ENCODE peak calls at places on chromosomes 12 and 14, in five cellular contexts. One of them, this sample, is unnamed.

GRCh38 chr12:96986883-96987523 is 79.9 kb downstream of the NEDD1 start:
- DNase-seq in stimulated activated CD8-positive, alpha-beta memory T cell treated with anti-CD3 and anti-CD28 coated beads, Interleukin-4, amount 100 ng/mL, for 1 hour: no peak
- DNase-seq in neural progenitor cell: peak; percentile 74
- DNase-seq in NCI-H2227 treated with DMSO at 0.1 percent for 48 hours: peak; percentile 61
- DNase-seq in CD8-positive, alpha-beta memory T cell: no peak
- DNase-seq in this sample: no peak

GRCh38 chr12:116150452-116150851 is 127.0 kb downstream of the MED13L start:
- DNase-seq in stimulated activated CD8-positive, alpha-beta memory T cell treated with anti-CD3 and anti-CD28 coated beads, Interleukin-4, amount 100 ng/mL, for 1 hour: no peak
- DNase-seq in neural progenitor cell: no peak
- DNase-seq in NCI-H2227 treated with DMSO at 0.1 percent for 48 hours: no peak
- DNase-seq in CD8-positive, alpha-beta memory T cell: no peak
- DNase-seq in this sample: no peak

GRCh38 chr12:27818421-27818918 is 38.4 kb upstream of the MANSC4 start:
- DNase-seq in CD8-positive, alpha-beta memory T cell: no peak
- DNase-seq in stimulated activated CD8-positive, alpha-beta memory T cell treated with anti-CD3 and anti-CD28 coated beads, Interleukin-4, amount 100 ng/mL, for 1 hour: no peak
- DNase-seq in NCI-H2227 treated with DMSO at 0.1 percent for 48 hours: no peak
- DNase-seq in neural progenitor cell: no peak
- DNase-seq in this sample: no peak

GRCh38 chr14:102138535-102138934 is 1.2 kb upstream of the WDR20 start:
- DNase-seq in stimulated activated CD8-positive, alpha-beta memory T cell treated with anti-CD3 and anti-CD28 coated beads, Interleukin-4, amount 100 ng/mL, for 1 hour: no peak
- DNase-seq in CD8-positive, alpha-beta memory T cell: no peak
- DNase-seq in neural progenitor cell: no peak
- DNase-seq in NCI-H2227 treated with DMSO at 0.1 percent for 48 hours: peak; percentile 39
- DNase-seq in this sample: no peak

GRCh38 chr12:87924149-87924548 is 105.1 kb downstream of the C12orf50 start:
- DNase-seq in NCI-H2227 treated with DMSO at 0.1 percent for 48 hours: no peak
- DNase-seq in CD8-positive, alpha-beta memory T cell: no peak
- DNase-seq in neural progenitor cell: no peak
- DNase-seq in stimulated activated CD8-positive, alpha-beta memory T cell treated with anti-CD3 and anti-CD28 coated beads, Interleukin-4, amount 100 ng/mL, for 1 hour: no peak
- DNase-seq in this sample: no peak

GRCh38 chr12:80195143-80195726 is 95.9 kb downstream of the OTOGL start:
- DNase-seq in NCI-H2227 treated with DMSO at 0.1 percent for 48 hours: peak; percentile 77
- DNase-seq in stimulated activated CD8-positive, alpha-beta memory T cell treated with anti-CD3 and anti-CD28 coated beads, Interleukin-4, amount 100 ng/mL, for 1 hour: no peak
- DNase-seq in CD8-positive, alpha-beta memory T cell: no peak
- DNase-seq in neural progenitor cell: peak; percentile 71
- DNase-seq in this sample: no peak

GRCh38 chr12:87967871-87968270 is 61.3 kb downstream of the C12orf50 start:
- DNase-seq in CD8-positive, alpha-beta memory T cell: no peak
- DNase-seq in NCI-H2227 treated with DMSO at 0.1 percent for 48 hours: peak; percentile 44
- DNase-seq in neural progenitor cell: no peak
- DNase-seq in stimulated activated CD8-positive, alpha-beta memory T cell treated with anti-CD3 and anti-CD28 coated beads, Interleukin-4, amount 100 ng/mL, for 1 hour: no peak
- DNase-seq in this sample: no peak

GRCh38 chr14:77181603-77182437 is at the start of gene TMEM63C:
- DNase-seq in CD8-positive, alpha-beta memory T cell: peak; percentile 39
- DNase-seq in stimulated activated CD8-positive, alpha-beta memory T cell treated with anti-CD3 and anti-CD28 coated beads, Interleukin-4, amount 100 ng/mL, for 1 hour: peak; percentile 2
- DNase-seq in NCI-H2227 treated with DMSO at 0.1 percent for 48 hours: peak; percentile 88
- DNase-seq in neural progenitor cell: peak; percentile 98
- DNase-seq in this sample: peak; percentile 86

GRCh38 chr12:117119592-117120198 is 20.5 kb upstream of the TESC start:
- DNase-seq in stimulated activated CD8-positive, alpha-beta memory T cell treated with anti-CD3 and anti-CD28 coated beads, Interleukin-4, amount 100 ng/mL, for 1 hour: no peak
- DNase-seq in NCI-H2227 treated with DMSO at 0.1 percent for 48 hours: no peak
- DNase-seq in neural progenitor cell: peak; percentile 73
- DNase-seq in CD8-positive, alpha-beta memory T cell: peak; percentile 37
- DNase-seq in this sample: no peak

This sample was measured in glutamatergic neuron.